ENCODE peak calls at places on chromosomes 2 and 18, in nine cellular contexts. H, C, E, Q, O, D, U, P and J are unnamed samples.

GRCh38 chr2:26243643-26244478 is 571 bp downstream of the HADHA start:
- DNase-seq in Q (peak; percentile 47), C (peak; percentile 3), O (no peak), U (no peak), D (peak; percentile 4), H (peak; percentile 21), E (no peak), P (no peak), J (no peak)

GRCh38 chr2:101251844-101252407 is 760 bp upstream of the CNOT11 start:
- DNase-seq in Q (no peak), H (no peak), P (no peak), O (no peak), D (peak; percentile 43), U (no peak), C (peak; percentile 32), E (no peak), J (no peak)

GRCh38 chr2:136381722-136382633 is 264.0 kb upstream of the CXCR4 start:
- DNase-seq in U (peak; percentile 49), Q (no peak), H (no peak), P (no peak), C (peak; percentile 60), O (peak; percentile 54), D (peak; percentile 81), E (peak; percentile 10), J (no peak)

GRCh38 chr18:27583021-27583420 is 397.9 kb upstream of the CHST9 start:
- DNase-seq in D (no peak), P (no peak), O (no peak), E (no peak), C (no peak), Q (peak; percentile 7), H (no peak), U (no peak), J (no peak)

GRCh38 chr18:22378672-22379282 is 38.9 kb downstream of the CTAGE1 start:
- DNase-seq in C (peak; percentile 1), P (no peak), Q (no peak), D (peak; percentile 12), E (no peak), H (no peak), O (no peak), U (no peak), J (peak; percentile 46)

GRCh38 chr2:107276034-107276433 is 390.1 kb upstream of the ST6GAL2 start:
- DNase-seq in E (no peak), H (no peak), O (no peak), Q (no peak), U (no peak), P (no peak), C (no peak), D (no peak), J (no peak)

GRCh38 chr2:96523659-96524481 is 12.7 kb upstream of the ARID5A start:
- DNase-seq in H (no peak), P (peak; percentile 41), O (no peak), E (no peak), C (no peak), Q (no peak), U (no peak), D (no peak), J (no peak)

GRCh38 chr2:24878341-24878740 is 41.7 kb downstream of the ADCY3 start:
- DNase-seq in D (no peak), P (no peak), H (no peak), O (no peak), Q (no peak), U (no peak), C (no peak), E (no peak), J (no peak)

GRCh38 chr2:240141736-240142135 is 1.3 kb upstream of the OTOS start:
- DNase-seq in Q (no peak), E (no peak), C (no peak), P (no peak), U (no peak), O (peak; percentile 28), H (no peak), D (no peak), J (peak; percentile 14)

GRCh38 chr2:82344670-82345069 is 2040.1 kb upstream of the LRRTM1 start:
- DNase-seq in P (no peak), Q (no peak), C (no peak), D (no peak), U (no peak), O (no peak), E (no peak), H (no peak), J (no peak)

GRCh38 chr2:33589444-33589843 is 9.7 kb downstream of the FAM98A start:
- DNase-seq in H (peak; percentile 15), D (no peak), E (no peak), P (no peak), O (no peak), U (no peak), C (no peak), Q (no peak), J (no peak)

GRCh38 chr2:72325592-72326422 is 178.1 kb upstream of the CYP26B1 start:
- DNase-seq in C (no peak), O (no peak), Q (no peak), H (peak; percentile 33), U (peak; percentile 12), E (no peak), D (no peak), P (no peak), J (no peak)

GRCh38 chr2:33726415-33726814 is 127.3 kb upstream of the FAM98A start:
- DNase-seq in H (no peak), P (no peak), E (no peak), Q (no peak), C (no peak), D (no peak), U (no peak), O (no peak), J (no peak)

GRCh38 chr18:45889419-45890059 is 64.1 kb downstream of the SIGLEC15 start:
- DNase-seq in U (no peak), O (no peak), P (no peak), C (no peak), Q (no peak), D (no peak), H (no peak), E (no peak), J (no peak)

GRCh38 chr2:148257276-148257675 is 236.4 kb downstream of the MBD5 start:
- DNase-seq in Q (no peak), C (no peak), E (no peak), D (no peak), O (no peak), P (no peak), H (no peak), U (no peak), J (no peak)

GRCh38 chr2:57698935-57699449 is 347.6 kb upstream of the VRK2 start:
- DNase-seq in D (no peak), O (no peak), U (no peak), E (no peak), Q (no peak), C (no peak), H (no peak), P (no peak), J (no peak)

GRCh38 chr2:176390276-176390675 is 121.0 kb downstream of the MTX2 start:
- DNase-seq in C (no peak), U (no peak), Q (peak; percentile 16), D (no peak), H (peak; percentile 17), O (no peak), E (no peak), P (no peak), J (no peak)

GRCh38 chr18:54100920-54101319 is 123.5 kb downstream of the MBD2 start:
- DNase-seq in E (no peak), H (no peak), O (no peak), D (no peak), C (no peak), U (no peak), P (no peak), Q (no peak), J (no peak)

GRCh38 chr2:219081701-219082331 is 21.1 kb upstream of the IHH start:
- DNase-seq in Q (no peak), O (no peak), E (no peak), U (no peak), P (no peak), D (no peak), C (no peak), H (no peak), J (no peak)

GRCh38 chr2:47819834-47820233 is 36.9 kb downstream of the MSH6 start:
- DNase-seq in P (no peak), U (no peak), O (no peak), D (no peak), C (no peak), Q (no peak), H (peak; percentile 51), E (no peak), J (no peak)

GRCh38 chr2:161436411-161436810 is 20.3 kb downstream of the TBR1 start:
- DNase-seq in O (no peak), Q (peak; percentile 73), E (no peak), C (no peak), D (no peak), H (peak; percentile 79), P (no peak), U (no peak), J (no peak)

GRCh38 chr18:70256184-70256583 is 32.7 kb upstream of the SOCS6 start:
- DNase-seq in O (no peak), H (no peak), D (no peak), E (no peak), P (no peak), C (no peak), U (no peak), Q (no peak), J (no peak)

GRCh38 chr2:1686784-1687105 is 57.6 kb downstream of the PXDN start:
- DNase-seq in U (no peak), Q (peak; percentile 75), O (no peak), H (peak; percentile 98), C (no peak), P (peak; percentile 91), D (no peak), E (no peak), J (no peak)

GRCh38 chr18:39051013-39051412 is 1485.4 kb upstream of the CELF4 start:
- DNase-seq in H (peak; percentile 19), O (no peak), D (no peak), U (no peak), Q (peak; percentile 12), E (no peak), C (no peak), P (no peak), J (no peak)

GRCh38 chr18:48039769-48040215 is 109.3 kb upstream of the SMAD2 start:
- DNase-seq in D (no peak), Q (no peak), E (no peak), O (no peak), U (no peak), P (peak; percentile 56), H (no peak), C (no peak), J (no peak)

GRCh38 chr2:45450633-45451032 is 160.4 kb downstream of the SRBD1 start:
- DNase-seq in O (no peak), C (no peak), H (no peak), Q (peak; percentile 41), U (no peak), E (no peak), D (no peak), P (no peak), J (no peak)